ENCODE peak calls at places on chromosomes 2 and 18, in four cellular contexts. One of them, this sample, is unnamed.

GRCh38 chr2:33222309-33222708 is 254.1 kb upstream of the RASGRP3 start:
- DNase-seq in SK-N-SH: no peak
- DNase-seq in HepG2: no peak
- DNase-seq in K562: no peak
- DNase-seq in this sample: no peak

GRCh38 chr2:130807659-130808385 is 28.9 kb upstream of the ARHGEF4 start:
- DNase-seq in SK-N-SH: no peak
- DNase-seq in HepG2: no peak
- DNase-seq in K562: no peak
- DNase-seq in this sample: no peak

GRCh38 chr2:209368924-209369323 is 54.9 kb upstream of the MAP2 start:
- DNase-seq in SK-N-SH: no peak
- DNase-seq in HepG2: peak; percentile 54
- DNase-seq in K562: no peak
- DNase-seq in this sample: peak; percentile 2

GRCh38 chr2:101274142-101274541 is 21.5 kb downstream of the CNOT11 start:
- DNase-seq in SK-N-SH: no peak
- DNase-seq in HepG2: no peak
- DNase-seq in K562: no peak
- DNase-seq in this sample: no peak

GRCh38 chr2:69499242-69499641 is 62.0 kb upstream of the NFU1 start:
- DNase-seq in SK-N-SH: no peak
- DNase-seq in HepG2: no peak
- DNase-seq in K562: no peak
- DNase-seq in this sample: no peak

GRCh38 chr2:144111443-144111842 is 408.5 kb downstream of the ZEB2 start:
- DNase-seq in SK-N-SH: no peak
- DNase-seq in HepG2: no peak
- DNase-seq in K562: peak; percentile 41
- DNase-seq in this sample: no peak

GRCh38 chr2:34004936-34005335 is 405.8 kb upstream of the FAM98A start:
- DNase-seq in SK-N-SH: no peak
- DNase-seq in HepG2: no peak
- DNase-seq in K562: no peak
- DNase-seq in this sample: no peak

GRCh38 chr2:46806526-46806925 is 109.1 kb downstream of the MCFD2 start:
- DNase-seq in SK-N-SH: peak; percentile 3
- DNase-seq in HepG2: no peak
- DNase-seq in K562: no peak
- DNase-seq in this sample: no peak

GRCh38 chr2:177264209-177264538 is 353 bp downstream of the NFE2L2 start:
- DNase-seq in SK-N-SH: peak; percentile 80
- DNase-seq in HepG2: no peak
- DNase-seq in K562: no peak
- DNase-seq in this sample: no peak

GRCh38 chr2:177241771-177242135 is 22.8 kb downstream of the NFE2L2 start:
- DNase-seq in SK-N-SH: peak; percentile 60
- DNase-seq in HepG2: no peak
- DNase-seq in K562: no peak
- DNase-seq in this sample: no peak

GRCh38 chr2:130918421-130918820 is 81.7 kb downstream of the ARHGEF4 start:
- DNase-seq in SK-N-SH: no peak
- DNase-seq in HepG2: no peak
- DNase-seq in K562: no peak
- DNase-seq in this sample: no peak

GRCh38 chr2:151379191-151379590 is 21.8 kb downstream of the TNFAIP6 start:
- DNase-seq in SK-N-SH: no peak
- DNase-seq in HepG2: no peak
- DNase-seq in K562: no peak
- DNase-seq in this sample: no peak
- TF ChIP-seq FOXM1 in SK-N-SH: no peak
- TF ChIP-seq FOXM1 in HepG2: no peak
- TF ChIP-seq FOXM1 in K562: no peak
- TF ChIP-seq FOXM1 in this sample: no peak

DNA sequence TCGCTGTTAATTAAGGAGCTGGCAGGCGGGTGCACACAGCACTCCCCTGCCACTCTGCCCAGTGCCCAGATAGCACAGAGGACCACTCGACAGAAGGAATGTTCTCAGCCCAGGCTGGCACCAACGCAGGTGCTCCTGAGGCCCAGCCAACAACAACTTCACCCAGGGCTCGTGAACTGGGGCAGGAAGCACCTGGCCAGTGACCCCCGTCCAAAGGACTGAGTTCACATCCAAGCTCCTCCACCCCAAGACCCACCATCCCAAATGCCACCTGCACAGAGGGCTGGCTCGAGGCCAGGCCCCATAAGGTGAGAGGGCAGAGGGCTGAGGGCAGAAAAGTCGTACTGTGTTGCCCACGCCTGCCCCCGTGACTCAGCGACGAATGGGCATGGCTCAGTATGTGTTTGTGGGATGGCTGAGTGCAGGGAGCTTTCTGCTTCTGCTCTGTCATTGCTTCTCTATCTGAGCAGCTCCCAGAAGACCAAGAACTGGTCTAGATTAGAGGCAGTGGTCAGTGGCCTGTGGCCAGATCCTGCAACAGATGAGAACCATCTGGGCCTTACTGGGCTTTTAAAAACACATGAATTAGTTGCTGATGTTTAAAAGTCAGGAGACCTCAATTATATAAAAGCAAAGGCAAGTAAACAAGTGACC is 68.4 kb downstream of the POLR1A start:
- DNase-seq in SK-N-SH: no peak
- DNase-seq in HepG2: no peak
- DNase-seq in K562: peak; percentile 25
- DNase-seq in this sample: no peak
- TF ChIP-seq GABPA in SK-N-SH: no peak
- TF ChIP-seq GABPA in HepG2: no peak
- TF ChIP-seq GABPA in K562: no peak
- TF ChIP-seq GABPA in this sample: no peak

GRCh38 chr2:156892449-156893335 is 364.8 kb upstream of the GALNT5 start:
- DNase-seq in SK-N-SH: peak; percentile 0
- DNase-seq in HepG2: peak; percentile 34
- DNase-seq in K562: peak; percentile 53
- DNase-seq in this sample: peak; percentile 7

GRCh38 chr2:156901373-156902031 is 356.0 kb upstream of the GALNT5 start:
- DNase-seq in SK-N-SH: no peak
- DNase-seq in HepG2: no peak
- DNase-seq in K562: no peak
- DNase-seq in this sample: no peak

GRCh38 chr2:156891609-156892008 is 365.9 kb upstream of the GALNT5 start:
- DNase-seq in SK-N-SH: no peak
- DNase-seq in HepG2: no peak
- DNase-seq in K562: no peak
- DNase-seq in this sample: no peak

GRCh38 chr2:156897548-156897947 is 360.0 kb upstream of the GALNT5 start:
- DNase-seq in SK-N-SH: no peak
- DNase-seq in HepG2: no peak
- DNase-seq in K562: no peak
- DNase-seq in this sample: no peak

GRCh38 chr2:156896294-156896693 is 361.2 kb upstream of the GALNT5 start:
- DNase-seq in SK-N-SH: no peak
- DNase-seq in HepG2: no peak
- DNase-seq in K562: no peak
- DNase-seq in this sample: peak; percentile 28
- TF ChIP-seq FOXM1 in SK-N-SH: no peak
- TF ChIP-seq FOXM1 in HepG2: no peak
- TF ChIP-seq FOXM1 in K562: no peak
- TF ChIP-seq FOXM1 in this sample: peak; percentile 94

GRCh38 chr18:37669991-37670534 is 104.5 kb upstream of the CELF4 start:
- DNase-seq in SK-N-SH: no peak
- DNase-seq in HepG2: no peak
- DNase-seq in K562: peak; percentile 57
- DNase-seq in this sample: no peak
- TF ChIP-seq GABPA in SK-N-SH: no peak
- TF ChIP-seq GABPA in HepG2: no peak
- TF ChIP-seq GABPA in K562: no peak
- TF ChIP-seq GABPA in this sample: no peak

This sample was measured in GM12878.